ENCODE peak calls at places on chromosomes 6 and 20, in five cellular contexts. H is tibial artery, P is neural progenitor cell, B is psoas muscle, D is HepG2. J is an unnamed sample.

GRCh38 chr6:133099573-133099972 is 141.6 kb upstream of the EYA4 start:
- DNase-seq in H (no peak), P (no peak), B (no peak), D (peak; percentile 93), J (peak; percentile 38)

GRCh38 chr6:24394777-24395437 is 7.8 kb upstream of the MRS2 start:
- DNase-seq in H (no peak), P (no peak), B (no peak), D (no peak), J (peak; percentile 89)

GRCh38 chr6:132132911-132133639 is 181.9 kb upstream of the CCN2 start:
- DNase-seq in H (no peak), P (no peak), B (no peak), D (no peak), J (no peak)

GRCh38 chr20:50663095-50663821 is 28.1 kb downstream of the RIPOR3 start:
- DNase-seq in H (no peak), P (no peak), B (no peak), D (peak; percentile 84), J (peak; percentile 84)

GRCh38 chr6:135458051-135458450 is 39.5 kb downstream of the AHI1 start:
- DNase-seq in H (no peak), P (no peak), B (peak; percentile 45), D (no peak), J (no peak)

GRCh38 chr6:124434416-124434815 is 527.8 kb upstream of the RNF217 start:
- DNase-seq in H (no peak), P (no peak), B (no peak), D (no peak), J (peak; percentile 75)

GRCh38 chr20:46970937-46971630 is 76.4 kb downstream of the EYA2 start:
- DNase-seq in H (no peak), P (peak; percentile 87), B (no peak), D (peak; percentile 21), J (peak; percentile 88)

GRCh38 chr20:51385941-51386530 is 156.5 kb downstream of the NFATC2 start:
- DNase-seq in H (peak; percentile 32), P (peak; percentile 66), B (no peak), D (peak; percentile 53), J (peak; percentile 52)

GRCh38 chr6:160330621-160331020 is 17.6 kb upstream of the SLC22A3 start:
- DNase-seq in H (no peak), P (no peak), B (no peak), D (no peak), J (no peak)

GRCh38 chr20:54084193-54084592 is 13.8 kb upstream of the BCAS1 start:
- DNase-seq in H (no peak), P (no peak), B (no peak), D (no peak), J (no peak)

GRCh38 chr20:38115205-38115604 is 49.9 kb downstream of the TGM2 start:
- DNase-seq in H (no peak), P (no peak), B (no peak), D (no peak), J (no peak)

GRCh38 chr6:27019651-27020552 is 227.6 kb upstream of the PRSS16 start:
- DNase-seq in H (peak; percentile 91), P (peak; percentile 89), B (peak; percentile 85), D (no peak), J (peak; percentile 93)

GRCh38 chr6:55433446-55434130 is 106.3 kb downstream of the GFRAL start:
- DNase-seq in H (no peak), P (peak; percentile 50), B (no peak), D (no peak), J (peak; percentile 77)

GRCh38 chr20:6718660-6719059 is 48.8 kb upstream of the BMP2 start:
- DNase-seq in H (no peak), P (no peak), B (no peak), D (no peak), J (peak; percentile 75)

GRCh38 chr6:105648276-105648675 is 245.4 kb upstream of the PREP start:
- DNase-seq in H (no peak), P (peak; percentile 27), B (no peak), D (no peak), J (no peak)

GRCh38 chr6:7295916-7296315 is 17.1 kb downstream of the SSR1 start:
- DNase-seq in H (no peak), P (no peak), B (no peak), D (no peak), J (no peak)

GRCh38 chr20:35311409-35311808 is 19.2 kb upstream of the FAM83C start:
- DNase-seq in H (no peak), P (no peak), B (no peak), D (no peak), J (peak; percentile 87)

GRCh38 chr20:48631114-48632016 is 196.4 kb downstream of the PREX1 start:
- DNase-seq in H (no peak), P (no peak), B (no peak), D (no peak), J (no peak)

GRCh38 chr20:41654884-41655283 is 36.7 kb upstream of the CHD6 start:
- DNase-seq in H (no peak), P (peak; percentile 61), B (no peak), D (no peak), J (peak; percentile 25)

GRCh38 chr6:155090166-155090565 is 95.1 kb downstream of the TIAM2 start:
- DNase-seq in H (no peak), P (no peak), B (no peak), D (no peak), J (no peak)

GRCh38 chr6:142481466-142481865 is 179.7 kb downstream of the ADGRG6 start:
- DNase-seq in H (no peak), P (no peak), B (no peak), D (no peak), J (no peak)

GRCh38 chr20:58552366-58552934 is 37.3 kb upstream of the APCDD1L start:
- DNase-seq in H (no peak), P (no peak), B (no peak), D (no peak), J (no peak)

GRCh38 chr6:37492236-37493046 is 7.3 kb downstream of the CCDC167 start:
- DNase-seq in H (peak; percentile 4), P (no peak), B (no peak), D (no peak), J (no peak)

GRCh38 chr6:44004625-44005506 is 122.4 kb downstream of the MRPL14 start:
- DNase-seq in H (peak; percentile 40), P (no peak), B (no peak), D (no peak), J (peak; percentile 48)

GRCh38 chr6:122789862-122790739 is 1.0 kb downstream of the SMPDL3A start:
- DNase-seq in H (no peak), P (peak; percentile 39), B (peak; percentile 23), D (no peak), J (peak; percentile 28)
- TF ChIP-seq CTCF in H (no peak), P (no peak), B (no peak), D (no peak), J (no peak)

GRCh38 chr20:1953616-1954015 is 40.2 kb downstream of the PDYN start:
- DNase-seq in H (no peak), P (no peak), B (no peak), D (no peak), J (no peak)
- TF ChIP-seq CTCF in H (no peak), P (no peak), B (no peak), D (no peak), J (no peak)

DNA sequence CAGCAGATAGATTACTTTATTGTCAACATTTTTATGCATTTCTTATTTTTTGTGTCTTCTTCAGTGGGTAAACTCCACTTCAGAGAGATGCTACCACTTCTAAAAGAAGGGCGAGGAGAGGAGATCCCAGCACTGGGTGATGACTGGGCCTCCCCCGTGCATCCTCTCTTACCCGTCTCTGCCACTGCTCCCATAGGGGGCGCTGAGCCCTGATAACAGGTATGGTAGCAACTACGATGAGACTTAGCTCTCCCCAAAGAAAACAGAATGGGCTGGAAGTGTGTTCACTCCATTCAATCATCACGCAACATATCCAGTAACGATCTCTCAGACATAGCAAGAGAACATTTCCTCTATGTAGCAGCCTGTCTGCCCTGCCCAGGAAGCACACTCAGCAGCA is 533.3 kb upstream of the CDH4 start:
- DNase-seq in H (no peak), P (peak; percentile 56), B (no peak), D (no peak), J (peak; percentile 24)
- TF ChIP-seq CTCF in H (no peak), P (peak; percentile 58), B (no peak), D (no peak), J (no peak)

GRCh38 chr6:79045966-79046365 is 32.1 kb downstream of the PHIP start:
- DNase-seq in H (no peak), P (no peak), B (no peak), D (no peak), J (no peak)

GRCh38 chr6:79047072-79047471 is 31.0 kb downstream of the PHIP start:
- DNase-seq in H (no peak), P (no peak), B (no peak), D (no peak), J (no peak)

GRCh38 chr6:79042799-79043126 is 35.3 kb downstream of the PHIP start:
- DNase-seq in H (no peak), P (no peak), B (no peak), D (no peak), J (no peak)

GRCh38 chr6:79048611-79049010 is 29.4 kb downstream of the PHIP start:
- DNase-seq in H (no peak), P (peak; percentile 40), B (no peak), D (peak; percentile 29), J (peak; percentile 47)
- TF ChIP-seq CTCF in H (peak; percentile 20), P (peak; percentile 59), B (peak; percentile 30), D (peak; percentile 15), J (peak; percentile 44)

GRCh38 chr6:3534599-3534998 is 77.7 kb upstream of the SLC22A23 start:
- DNase-seq in H (no peak), P (no peak), B (no peak), D (peak; percentile 16), J (peak; percentile 17)

GRCh38 chr6:3538536-3538935 is 81.7 kb upstream of the SLC22A23 start:
- DNase-seq in H (no peak), P (no peak), B (no peak), D (no peak), J (no peak)

GRCh38 chr6:3531481-3531880 is 74.6 kb upstream of the SLC22A23 start:
- DNase-seq in H (no peak), P (no peak), B (no peak), D (no peak), J (no peak)

GRCh38 chr6:3532296-3532916 is 75.6 kb upstream of the SLC22A23 start:
- DNase-seq in H (no peak), P (no peak), B (no peak), D (no peak), J (no peak)

GRCh38 chr6:3535716-3536435 is 79.0 kb upstream of the SLC22A23 start:
- DNase-seq in H (no peak), P (no peak), B (no peak), D (no peak), J (no peak)
- TF ChIP-seq CTCF in H (no peak), P (no peak), B (no peak), D (no peak), J (no peak)

DNA sequence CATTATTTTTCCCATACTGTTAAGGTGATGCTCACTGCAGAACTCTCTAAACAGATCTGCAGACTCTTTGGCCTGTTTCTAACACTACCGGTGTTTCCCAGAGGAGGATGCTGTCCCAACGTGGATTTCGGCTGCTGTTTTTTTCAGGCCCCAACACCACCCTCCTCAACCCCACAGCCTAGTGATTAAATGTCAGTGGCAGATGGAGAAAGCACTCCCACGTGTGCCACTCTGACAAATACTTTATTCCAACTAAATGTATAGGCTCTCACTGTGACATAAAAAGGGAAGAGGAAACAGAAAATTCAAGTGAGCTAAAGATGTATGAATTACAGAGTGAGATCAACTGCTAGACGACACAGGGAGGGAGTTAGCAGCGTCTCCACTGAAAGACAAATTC is 3.6 kb downstream of the TBC1D20 start:
- DNase-seq in H (no peak), P (no peak), B (no peak), D (no peak), J (no peak)
- TF ChIP-seq CTCF in H (no peak), P (no peak), B (no peak), D (no peak), J (no peak)

J was measured in MCF 10A.